ENCODE peak calls at places on chromosomes 2 and 18, in four cellular contexts. One of them, this sample, is unnamed.

GRCh38 chr18:12744103-12744502 is 41.3 kb downstream of the PSMG2 start:
- DNase-seq in HepG2: peak
- DNase-seq in K562: peak
- DNase-seq in GM12878: no peak
- DNase-seq in this sample: no peak

GRCh38 chr2:161604901-161605300 is 19.3 kb upstream of the SLC4A10 start:
- DNase-seq in HepG2: no peak
- DNase-seq in K562: no peak
- DNase-seq in GM12878: no peak
- DNase-seq in this sample: no peak

GRCh38 chr2:163155279-163155883 is 316.8 kb upstream of the KCNH7 start:
- DNase-seq in HepG2: peak
- DNase-seq in K562: peak
- DNase-seq in GM12878: peak
- DNase-seq in this sample: no peak

GRCh38 chr2:19700861-19701585 is 200.8 kb downstream of the TTC32 start:
- DNase-seq in HepG2: no peak
- DNase-seq in K562: no peak
- DNase-seq in GM12878: no peak
- DNase-seq in this sample: no peak

GRCh38 chr18:23265691-23266399 is 130.6 kb downstream of the CABLES1 start:
- DNase-seq in HepG2: no peak
- DNase-seq in K562: peak
- DNase-seq in GM12878: no peak
- DNase-seq in this sample: no peak

GRCh38 chr2:199442173-199442572 is 15.6 kb downstream of the SATB2 start:
- DNase-seq in HepG2: no peak
- DNase-seq in K562: no peak
- DNase-seq in GM12878: no peak
- DNase-seq in this sample: no peak

GRCh38 chr2:42979416-42979869 is 187.1 kb upstream of the HAAO start:
- DNase-seq in HepG2: peak
- DNase-seq in K562: no peak
- DNase-seq in GM12878: no peak
- DNase-seq in this sample: no peak

GRCh38 chr2:220192994-220193753 is 565.7 kb downstream of the SLC4A3 start:
- DNase-seq in HepG2: no peak
- DNase-seq in K562: no peak
- DNase-seq in GM12878: no peak
- DNase-seq in this sample: no peak

GRCh38 chr2:107669335-107669734 is 157.4 kb upstream of the RGPD4 start:
- DNase-seq in HepG2: no peak
- DNase-seq in K562: no peak
- DNase-seq in GM12878: no peak
- DNase-seq in this sample: no peak

GRCh38 chr2:169365093-169365483 is 2.8 kb upstream of the LRP2 start:
- DNase-seq in HepG2: no peak
- DNase-seq in K562: no peak
- DNase-seq in GM12878: no peak
- DNase-seq in this sample: no peak

GRCh38 chr2:134361648-134362047 is 107.8 kb downstream of the MGAT5 start:
- DNase-seq in HepG2: peak
- DNase-seq in K562: no peak
- DNase-seq in GM12878: no peak
- DNase-seq in this sample: no peak

GRCh38 chr2:238103465-238104070 is 3.4 kb downstream of the ESPNL start:
- DNase-seq in HepG2: no peak
- DNase-seq in K562: no peak
- DNase-seq in GM12878: no peak
- DNase-seq in this sample: no peak

GRCh38 chr2:166758956-166759355 is 129.3 kb upstream of the XIRP2 start:
- DNase-seq in HepG2: no peak
- DNase-seq in K562: no peak
- DNase-seq in GM12878: no peak
- DNase-seq in this sample: no peak

GRCh38 chr2:226427538-226428307 is 371.9 kb downstream of the IRS1 start:
- DNase-seq in HepG2: peak
- DNase-seq in K562: no peak
- DNase-seq in GM12878: no peak
- DNase-seq in this sample: no peak

GRCh38 chr2:196181484-196181883 is 10.1 kb upstream of the STK17B start:
- DNase-seq in HepG2: no peak
- DNase-seq in K562: no peak
- DNase-seq in GM12878: no peak
- DNase-seq in this sample: no peak

GRCh38 chr2:170493698-170494097 is 221.4 kb upstream of the SP5 start:
- DNase-seq in HepG2: no peak
- DNase-seq in K562: no peak
- DNase-seq in GM12878: no peak
- DNase-seq in this sample: no peak

GRCh38 chr2:72148975-72149555 is 1.4 kb upstream of the CYP26B1 start:
- DNase-seq in HepG2: no peak
- DNase-seq in K562: peak
- DNase-seq in GM12878: no peak
- DNase-seq in this sample: peak

GRCh38 chr2:72148391-72148974 is 821 bp upstream of the CYP26B1 start:
- DNase-seq in HepG2: no peak
- DNase-seq in K562: no peak
- DNase-seq in GM12878: no peak
- DNase-seq in this sample: peak

GRCh38 chr2:72146357-72147302 is 1.0 kb downstream of the CYP26B1 start:
- DNase-seq in HepG2: no peak
- DNase-seq in K562: no peak
- DNase-seq in GM12878: no peak
- DNase-seq in this sample: peak

GRCh38 chr2:72147971-72148369 is 308 bp upstream of the CYP26B1 start:
- DNase-seq in HepG2: no peak
- DNase-seq in K562: no peak
- DNase-seq in GM12878: no peak
- DNase-seq in this sample: no peak

DNA sequence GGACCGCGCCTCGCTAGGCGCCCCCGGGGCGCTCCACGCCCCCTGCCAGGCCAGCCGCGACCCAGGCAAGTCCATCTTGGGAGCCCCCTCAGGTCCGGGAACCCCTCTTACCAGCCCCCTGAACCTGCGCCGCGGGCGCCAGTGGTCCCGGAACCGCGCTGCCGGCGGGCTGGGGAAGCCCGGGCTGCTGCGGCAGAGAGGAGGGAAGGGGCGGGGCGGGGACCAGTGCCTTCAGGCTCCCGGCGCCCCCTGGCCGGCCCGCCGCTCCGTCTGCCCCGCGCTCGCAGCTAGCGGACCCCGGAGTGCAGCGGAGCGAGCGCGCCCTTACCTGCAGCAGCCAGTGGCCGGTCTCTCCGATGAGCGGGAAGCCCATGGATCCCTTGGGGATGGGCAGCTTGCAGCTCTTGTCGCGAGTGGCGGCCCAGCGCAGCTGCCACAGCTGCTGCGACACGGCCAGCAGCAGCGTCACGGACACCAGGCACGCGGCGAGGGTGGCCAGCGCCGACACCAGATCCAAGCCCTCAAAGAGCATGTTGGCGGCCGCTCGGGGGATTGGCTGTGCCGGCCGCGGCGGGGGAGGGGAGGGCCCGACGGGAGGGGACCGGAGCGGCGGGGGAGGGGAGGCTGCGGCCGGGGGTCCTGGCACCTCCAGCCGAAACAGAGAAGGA is at the start of gene CYP26B1:
- DNase-seq in HepG2: no peak
- DNase-seq in K562: no peak
- DNase-seq in GM12878: no peak
- DNase-seq in this sample: peak
- TF ChIP-seq ETV6 in HepG2: no peak
- TF ChIP-seq ETV6 in K562: no peak
- TF ChIP-seq ETV6 in GM12878: no peak
- TF ChIP-seq ETV6 in this sample: no peak

GRCh38 chr2:110206056-110206455 is 1.2 kb upstream of the NPHP1 start:
- DNase-seq in HepG2: no peak
- DNase-seq in K562: peak
- DNase-seq in GM12878: no peak
- DNase-seq in this sample: no peak
- TF ChIP-seq ETV6 in HepG2: no peak
- TF ChIP-seq ETV6 in K562: no peak
- TF ChIP-seq ETV6 in GM12878: no peak
- TF ChIP-seq ETV6 in this sample: no peak

DNA sequence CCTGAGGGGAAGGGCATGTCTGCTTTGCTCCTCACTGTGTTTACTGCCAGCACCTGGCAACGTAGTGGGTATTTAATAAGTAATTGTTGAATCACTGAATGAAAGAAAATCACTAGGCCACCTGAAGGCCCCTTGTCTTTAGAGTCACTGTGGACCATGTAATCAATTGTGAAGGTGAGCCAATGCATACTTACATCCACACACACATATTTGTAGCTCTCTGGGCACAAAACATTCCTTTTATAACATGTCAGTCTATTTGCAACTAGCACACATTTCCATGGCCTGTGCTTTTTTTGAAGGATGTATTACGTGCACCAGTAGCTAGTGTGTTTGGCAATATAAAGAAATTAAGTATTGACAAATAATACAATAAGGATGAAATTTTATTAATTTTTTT is 11.2 kb downstream of the ATP8B1 start:
- DNase-seq in HepG2: no peak
- DNase-seq in K562: no peak
- DNase-seq in GM12878: no peak
- DNase-seq in this sample: no peak
- TF ChIP-seq ETV6 in HepG2: no peak
- TF ChIP-seq ETV6 in K562: no peak
- TF ChIP-seq ETV6 in GM12878: no peak
- TF ChIP-seq ETV6 in this sample: no peak

GRCh38 chr18:58394046-58394445 is 234.8 kb downstream of the ALPK2 start:
- DNase-seq in HepG2: no peak
- DNase-seq in K562: no peak
- DNase-seq in GM12878: no peak
- DNase-seq in this sample: no peak
- TF ChIP-seq ETV6 in HepG2: no peak
- TF ChIP-seq ETV6 in K562: no peak
- TF ChIP-seq ETV6 in GM12878: no peak
- TF ChIP-seq ETV6 in this sample: no peak

GRCh38 chr18:58192519-58192918 is 148.5 kb downstream of the NEDD4L start:
- DNase-seq in HepG2: no peak
- DNase-seq in K562: no peak
- DNase-seq in GM12878: no peak
- DNase-seq in this sample: no peak

GRCh38 chr18:58195278-58195721 is 151.3 kb downstream of the NEDD4L start:
- DNase-seq in HepG2: no peak
- DNase-seq in K562: no peak
- DNase-seq in GM12878: no peak
- DNase-seq in this sample: peak

GRCh38 chr18:58196164-58196563 is 152.1 kb downstream of the NEDD4L start:
- DNase-seq in HepG2: no peak
- DNase-seq in K562: no peak
- DNase-seq in GM12878: no peak
- DNase-seq in this sample: no peak

GRCh38 chr18:58190842-58191530 is 147.0 kb downstream of the NEDD4L start:
- DNase-seq in HepG2: no peak
- DNase-seq in K562: no peak
- DNase-seq in GM12878: no peak
- DNase-seq in this sample: no peak

DNA sequence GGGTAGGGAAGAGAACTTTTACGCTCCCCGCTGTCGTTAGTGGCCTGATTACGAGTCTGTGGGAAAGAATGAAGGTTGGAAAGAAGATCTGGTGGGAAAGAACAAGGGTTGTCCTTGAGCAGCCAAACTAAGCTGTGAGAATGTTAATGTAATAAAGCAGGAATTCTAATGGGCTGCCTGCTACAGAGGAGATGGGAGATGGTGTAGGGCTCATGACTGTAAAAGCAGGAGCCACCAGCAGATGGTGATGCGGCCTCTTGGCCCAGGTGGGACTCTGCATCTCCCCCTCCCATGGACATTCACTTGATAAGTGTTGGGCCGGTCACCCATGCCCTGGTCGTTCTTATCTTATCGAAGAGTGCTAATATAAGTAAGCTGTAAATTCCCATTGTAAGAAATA is 150.0 kb downstream of the NEDD4L start:
- DNase-seq in HepG2: no peak
- DNase-seq in K562: peak
- DNase-seq in GM12878: no peak
- DNase-seq in this sample: peak
- TF ChIP-seq ETV6 in HepG2: no peak
- TF ChIP-seq ETV6 in K562: no peak
- TF ChIP-seq ETV6 in GM12878: no peak
- TF ChIP-seq ETV6 in this sample: no peak

GRCh38 chr2:241652142-241652541 is 14.6 kb downstream of the ATG4B start:
- DNase-seq in HepG2: no peak
- DNase-seq in K562: no peak
- DNase-seq in GM12878: no peak
- DNase-seq in this sample: no peak

GRCh38 chr2:241645915-241646250 is 8.4 kb downstream of the ATG4B start:
- DNase-seq in HepG2: no peak
- DNase-seq in K562: no peak
- DNase-seq in GM12878: no peak
- DNase-seq in this sample: no peak

GRCh38 chr2:241652722-241653121 is 15.2 kb downstream of the ATG4B start:
- DNase-seq in HepG2: no peak
- DNase-seq in K562: no peak
- DNase-seq in GM12878: no peak
- DNase-seq in this sample: no peak

GRCh38 chr2:241649927-241650326 is 12.4 kb downstream of the ATG4B start:
- DNase-seq in HepG2: no peak
- DNase-seq in K562: no peak
- DNase-seq in GM12878: no peak
- DNase-seq in this sample: no peak

DNA sequence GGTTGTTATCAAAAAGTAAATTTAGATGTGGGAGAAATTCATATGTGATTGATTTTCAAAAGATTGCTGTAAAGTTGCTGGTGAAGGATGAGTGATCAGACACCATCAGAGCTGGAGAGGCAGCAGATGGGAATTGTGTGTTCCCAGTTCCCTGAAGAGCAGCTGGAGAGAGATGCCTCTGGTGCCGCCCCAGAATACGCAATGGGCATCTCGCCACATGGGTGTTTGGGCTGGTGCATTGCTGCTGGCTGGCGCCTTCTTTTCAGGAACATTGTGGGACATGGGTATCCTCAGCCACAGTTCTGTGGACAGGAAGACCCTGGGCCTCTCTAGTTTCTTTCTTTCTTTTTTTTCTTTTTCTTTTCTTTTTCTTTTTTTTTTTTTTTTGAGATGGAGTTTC is 11.9 kb downstream of the ATG4B start:
- DNase-seq in HepG2: no peak
- DNase-seq in K562: no peak
- DNase-seq in GM12878: no peak
- DNase-seq in this sample: no peak
- TF ChIP-seq ETV6 in HepG2: no peak
- TF ChIP-seq ETV6 in K562: no peak
- TF ChIP-seq ETV6 in GM12878: no peak
- TF ChIP-seq ETV6 in this sample: no peak

DNA sequence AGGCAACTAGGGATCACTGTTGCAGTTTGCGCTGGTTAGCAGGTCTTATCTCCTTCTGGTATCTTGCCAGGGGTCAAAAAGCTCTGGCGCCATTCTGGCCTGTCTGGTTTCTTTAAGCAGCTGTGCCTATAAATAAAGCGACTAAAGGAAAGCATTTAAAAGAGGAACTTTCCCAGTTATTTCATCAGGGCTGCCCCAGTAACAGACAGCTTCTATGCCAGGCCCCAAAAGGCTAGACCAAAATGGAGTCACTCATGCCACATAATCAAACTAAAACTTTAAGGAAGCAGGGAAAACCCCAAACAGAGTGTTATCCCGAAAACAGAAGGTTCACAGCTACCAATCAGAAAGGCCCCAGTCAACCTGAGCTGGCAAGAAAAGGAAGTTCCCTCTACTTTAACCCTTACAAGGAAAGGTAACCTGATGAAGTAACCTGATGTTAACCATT is 41.2 kb upstream of the HNRNPA3 start:
- DNase-seq in HepG2: no peak
- DNase-seq in K562: no peak
- DNase-seq in GM12878: no peak
- DNase-seq in this sample: no peak
- TF ChIP-seq ETV6 in HepG2: no peak
- TF ChIP-seq ETV6 in K562: no peak
- TF ChIP-seq ETV6 in GM12878: no peak
- TF ChIP-seq ETV6 in this sample: no peak